ENCODE peak calls at places on chromosomes 11 and 22, in six cellular contexts. Z is mammary epithelial cell, J is GM23248, C is neuronal stem cell, M is OCI-LY7, I is fibroblast of lung. N is an unnamed sample.

GRCh38 chr11:131880279-131880678 is 509.9 kb downstream of the NTM start:
- DNase-seq in I (no peak), J (no peak), C (no peak), Z (no peak), M (no peak), N (no peak)

GRCh38 chr22:18113680-18114394 is 3.2 kb downstream of the TUBA8 start:
- DNase-seq in I (no peak), Z (no peak), C (no peak), J (no peak), M (no peak), N (no peak)

GRCh38 chr11:124086447-124086846 is 28.8 kb upstream of the VWA5A start:
- DNase-seq in C (no peak), Z (no peak), I (no peak), M (no peak), J (no peak), N (no peak)

GRCh38 chr11:77027275-77027674 is 6.9 kb upstream of the B3GNT6 start:
- DNase-seq in J (peak), I (peak), C (no peak), Z (peak), M (no peak), N (no peak)

GRCh38 chr22:46655861-46656608 is 35.8 kb downstream of the GRAMD4 start:
- DNase-seq in M (no peak), J (no peak), I (no peak), C (no peak), Z (no peak), N (no peak)

GRCh38 chr11:45145421-45146071 is 893 bp upstream of the PRDM11 start:
- DNase-seq in J (peak), Z (no peak), M (no peak), I (peak), C (peak), N (no peak)

GRCh38 chr22:37283393-37283937 is 1.2 kb downstream of the CYTH4 start:
- DNase-seq in Z (no peak), C (no peak), M (peak), I (no peak), J (peak), N (no peak)

GRCh38 chr11:111765320-111765983 is 737 bp downstream of the PPP2R1B start:
- DNase-seq in Z (peak), I (peak), C (no peak), J (peak), M (peak), N (no peak)

GRCh38 chr11:126167476-126167875 is 44.0 kb downstream of the RPUSD4 start:
- DNase-seq in I (peak), J (no peak), C (no peak), M (no peak), Z (no peak), N (no peak)

GRCh38 chr11:1005913-1006312 is 30.6 kb downstream of the MUC6 start:
- DNase-seq in M (no peak), J (no peak), I (no peak), C (no peak), Z (no peak), N (no peak)

GRCh38 chr22:20526628-20527355 is 19.4 kb downstream of the MED15 start:
- DNase-seq in Z (peak), I (peak), C (no peak), J (peak), M (no peak), N (no peak)

GRCh38 chr11:1756791-1757771 is 6.6 kb downstream of the CTSD start:
- DNase-seq in C (no peak), M (no peak), J (no peak), I (no peak), Z (no peak), N (no peak)

GRCh38 chr22:38569181-38569971 is 607 bp downstream of the DMC1 start:
- DNase-seq in C (no peak), M (peak), I (no peak), J (peak), Z (no peak), N (no peak)

GRCh38 chr11:2088284-2088683 is 50.9 kb downstream of the IGF2 start:
- DNase-seq in J (no peak), C (no peak), M (no peak), Z (no peak), I (no peak), N (no peak)

GRCh38 chr11:8384199-8384821 is 120.6 kb upstream of the LMO1 start:
- DNase-seq in C (no peak), I (peak), J (peak), Z (no peak), M (no peak), N (no peak)

GRCh38 chr11:57476223-57476882 is 16.0 kb downstream of the RTN4RL2 start:
- DNase-seq in M (no peak), C (no peak), Z (peak), I (no peak), J (no peak), N (no peak)
- H2AFZ ChIP-seq in M (no peak), C (no peak), Z (peak), I (peak), J (no peak), N (peak)

GRCh38 chr22:40997485-40997884 is 46.3 kb downstream of the RBX1 start:
- DNase-seq in J (no peak), M (no peak), Z (no peak), I (no peak), C (no peak), N (no peak)
- H3K27ac ChIP-seq in J (no peak), M (no peak), Z (no peak), I (no peak), C (no peak), N (no peak)

GRCh38 chr11:94524293-94524692 is 12.0 kb downstream of the C11orf97 start:
- DNase-seq in C (no peak), I (no peak), J (no peak), Z (peak), M (no peak), N (no peak)

GRCh38 chr11:94521684-94522083 is 9.4 kb downstream of the C11orf97 start:
- DNase-seq in I (no peak), Z (no peak), M (peak), C (no peak), J (peak), N (no peak)

GRCh38 chr11:94526645-94527438 is 14.6 kb downstream of the C11orf97 start:
- DNase-seq in M (no peak), J (peak), Z (no peak), C (no peak), I (no peak), N (no peak)

GRCh38 chr11:94528551-94528950 is 15.2 kb upstream of the FUT4 start:
- DNase-seq in M (no peak), Z (no peak), J (peak), I (peak), C (no peak), N (no peak)

DNA sequence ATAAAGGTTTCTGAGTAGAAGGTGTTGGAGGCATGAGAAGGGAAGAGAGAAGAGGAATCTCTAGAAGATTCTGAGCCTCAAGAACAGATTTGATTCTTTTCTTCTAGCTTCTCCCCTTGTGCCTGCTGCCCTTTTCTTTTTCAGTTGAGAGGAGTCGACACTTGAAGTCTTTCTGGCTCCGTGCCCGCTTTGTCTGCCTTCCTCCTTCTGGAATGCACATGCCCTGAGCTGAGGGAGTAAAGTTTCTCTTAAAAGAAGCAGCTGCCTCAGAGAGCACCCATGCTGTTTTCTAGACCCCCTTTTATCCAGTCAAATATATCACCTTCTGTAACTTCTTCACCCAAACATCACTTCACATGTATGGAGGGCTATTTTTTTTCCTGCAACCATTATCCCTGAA is 13.7 kb downstream of the C11orf97 start:
- DNase-seq in J (peak), C (peak), I (peak), Z (peak), M (no peak), N (no peak)
- H2AFZ ChIP-seq in J (peak), C (no peak), I (no peak), Z (peak), M (no peak), N (no peak)

GRCh38 chr11:35799655-35800054 is 137.1 kb downstream of the TRIM44 start:
- DNase-seq in I (no peak), C (no peak), J (no peak), M (no peak), Z (no peak), N (no peak)
- H3K27ac ChIP-seq in I (no peak), C (no peak), J (no peak), M (no peak), Z (no peak), N (peak)

GRCh38 chr22:45502215-45503070 is at the start of gene FBLN1:
- DNase-seq in I (peak), J (peak), C (peak), M (no peak), Z (no peak), N (no peak)

GRCh38 chr22:45505991-45506743 is 3.5 kb downstream of the FBLN1 start:
- DNase-seq in J (no peak), Z (no peak), I (no peak), M (no peak), C (no peak), N (no peak)

GRCh38 chr22:45503816-45504702 is 1.4 kb downstream of the FBLN1 start:
- DNase-seq in Z (peak), C (peak), J (peak), I (peak), M (no peak), N (no peak)

GRCh38 chr22:45504703-45505341 is 2.1 kb downstream of the FBLN1 start:
- DNase-seq in M (no peak), J (peak), C (peak), Z (peak), I (peak), N (no peak)

DNA sequence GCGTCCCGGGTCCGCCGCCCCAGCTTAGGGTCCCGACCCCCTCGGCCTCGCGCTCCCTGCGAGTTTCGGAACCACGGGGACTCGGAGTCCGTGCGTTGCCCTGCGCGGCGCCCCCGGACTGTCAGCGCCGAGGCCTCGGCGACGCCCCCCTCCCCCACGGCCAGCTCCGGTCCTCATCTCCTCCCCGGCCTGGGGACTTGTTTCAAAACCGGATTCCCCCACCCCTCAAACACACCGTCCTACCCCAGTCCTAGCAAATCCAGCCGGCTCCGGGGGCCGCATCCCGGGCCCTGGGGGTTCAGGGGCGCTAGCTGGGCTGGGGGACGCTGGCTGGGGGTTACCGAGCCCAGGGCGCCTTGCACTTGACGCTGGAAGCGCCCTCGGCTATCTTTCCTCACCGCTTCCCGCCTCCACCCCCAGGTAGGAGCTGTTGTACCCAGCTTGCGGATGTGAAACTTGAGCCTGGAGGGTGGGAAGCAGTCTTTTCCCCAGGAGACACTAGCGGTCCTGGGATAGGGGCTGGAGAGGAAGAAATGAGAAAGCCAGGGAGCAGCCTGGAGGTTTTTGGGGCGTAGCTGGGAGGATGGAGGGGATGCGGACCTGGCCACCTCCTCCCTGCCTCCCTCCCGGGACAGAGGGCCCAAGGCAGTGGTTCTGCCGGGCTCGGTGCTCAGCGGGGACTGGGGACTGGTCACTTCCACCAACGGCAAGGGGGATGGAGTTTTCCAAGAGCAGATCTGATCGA is 560 bp downstream of the FBLN1 start:
- DNase-seq in J (peak), I (no peak), C (peak), M (no peak), Z (peak), N (no peak)
- H2AFZ ChIP-seq in J (peak), I (no peak), C (peak), M (no peak), Z (peak), N (peak)

GRCh38 chr11:73649206-73649605 is 2.8 kb downstream of the PLEKHB1 start:
- DNase-seq in M (no peak), C (no peak), I (no peak), Z (no peak), J (no peak), N (no peak)
- H3K27ac ChIP-seq in M (no peak), C (no peak), I (no peak), Z (no peak), J (no peak), N (no peak)

N was measured in keratinocyte.